ENCODE peak calls at places on chromosome 2, in six cellular contexts. W, J, V, B, T and X are unnamed samples.

GRCh38 chr2:100902833-100903405 is 83.0 kb downstream of the NPAS2 start:
- DNase-seq in J (no peak), W (peak; percentile 94), V (no peak), B (peak; percentile 54), T (no peak), X (peak; percentile 19)

GRCh38 chr2:61671561-61672315 is 133.6 kb upstream of the XPO1 start:
- DNase-seq in J (no peak), T (no peak), V (no peak), B (no peak), W (no peak), X (no peak)

GRCh38 chr2:106011993-106012392 is 182.1 kb downstream of the UXS1 start:
- DNase-seq in J (no peak), T (no peak), W (no peak), V (no peak), B (no peak), X (no peak)

GRCh38 chr2:48266698-48267097 is 263.3 kb upstream of the STON1 start:
- DNase-seq in J (no peak), B (no peak), T (no peak), W (no peak), V (no peak), X (no peak)

GRCh38 chr2:30465171-30465545 is 18.1 kb downstream of the LCLAT1 start:
- DNase-seq in B (no peak), W (no peak), J (no peak), T (no peak), V (no peak), X (no peak)

GRCh38 chr2:31534636-31535035 is 46.1 kb downstream of the SRD5A2 start:
- DNase-seq in W (no peak), B (no peak), V (no peak), J (no peak), T (no peak), X (no peak)

GRCh38 chr2:191815010-191815409 is 31.9 kb downstream of the CAVIN2 start:
- DNase-seq in J (no peak), V (no peak), B (no peak), W (no peak), T (no peak), X (no peak)

GRCh38 chr2:55902971-55903370 is 20.6 kb downstream of the EFEMP1 start:
- DNase-seq in B (no peak), V (no peak), T (no peak), W (no peak), J (no peak), X (no peak)

GRCh38 chr2:105417789-105418475 is 19.1 kb upstream of the FHL2 start:
- DNase-seq in V (no peak), B (no peak), W (no peak), J (no peak), T (no peak), X (no peak)

GRCh38 chr2:102185347-102185746 is 1.5 kb upstream of the IL1RL2 start:
- DNase-seq in J (no peak), B (no peak), V (no peak), T (no peak), W (peak; percentile 16), X (no peak)

DNA sequence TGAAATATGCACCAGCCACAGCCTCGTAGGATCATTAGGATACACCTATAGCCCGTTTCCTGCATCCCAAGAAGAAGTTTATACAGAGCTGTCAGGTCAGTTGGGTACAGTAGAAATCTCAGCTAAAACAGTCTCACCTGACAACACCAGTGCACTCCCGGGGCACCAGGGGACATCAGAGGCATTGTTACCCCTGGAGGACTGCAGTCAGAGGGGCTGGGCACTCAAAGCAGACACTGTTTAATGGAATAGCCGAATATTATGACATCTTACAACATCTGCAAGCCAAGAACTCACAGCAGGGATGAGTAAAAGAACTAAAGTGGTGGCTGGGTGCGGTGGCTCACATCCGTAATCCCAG is 93.0 kb upstream of the ID2 start:
- DNase-seq in T (no peak), V (no peak), W (no peak), B (no peak), J (no peak), X (no peak)
- TF ChIP-seq EP300 in T (no peak), V (no peak), W (no peak), B (no peak), J (no peak), X (no peak)

GRCh38 chr2:4745056-4745455 is 947.1 kb upstream of the SOX11 start:
- DNase-seq in J (no peak), V (no peak), W (no peak), T (no peak), B (no peak), X (no peak)
- H3K9me3 ChIP-seq in J (no peaks in the 10 kb centered on the region), V (peaks cover 2% of the 10 kb centered on the region), W (peaks cover 7% of the 10 kb centered on the region), T (no peaks in the 10 kb centered on the region), B (peaks cover 1% of the 10 kb centered on the region), X (no peaks in the 10 kb centered on the region)

GRCh38 chr2:237885931-237886701 is 26.7 kb downstream of the RAMP1 start:
- DNase-seq in B (peak; percentile 63), W (no peak), J (no peak), V (peak; percentile 72), T (no peak), X (no peak)
- TF ChIP-seq EP300 in B (no peak), W (no peak), J (peak; percentile 66), V (peak; percentile 58), T (no peak), X (no peak)

DNA sequence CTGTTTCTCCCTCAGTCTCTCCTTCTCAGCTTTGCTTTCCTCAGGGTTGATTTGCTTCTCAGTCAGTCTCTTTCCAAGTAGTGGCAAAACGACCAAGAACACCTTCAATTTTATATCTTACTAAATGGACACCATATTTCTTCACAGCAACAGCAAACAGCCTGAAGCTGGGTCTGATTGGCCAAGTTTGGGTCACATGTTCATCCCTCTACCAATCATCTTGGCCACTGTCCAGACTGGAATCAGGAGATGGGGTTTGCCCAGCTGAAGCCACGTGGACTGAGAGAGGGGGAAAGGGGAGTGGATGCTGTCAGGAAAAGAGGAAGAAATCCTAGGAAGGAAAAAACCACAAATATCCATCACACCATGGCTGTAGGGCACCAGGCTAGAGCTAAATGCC is 42.0 kb upstream of the ACMSD start:
- DNase-seq in W (no peak), V (no peak), B (no peak), T (no peak), J (no peak), X (no peak)
- H3K9me3 ChIP-seq in W (no peaks in the 10 kb centered on the region), V (no peaks in the 10 kb centered on the region), B (no peaks in the 10 kb centered on the region), T (no peaks in the 10 kb centered on the region), J (no peaks in the 10 kb centered on the region), X (no peaks in the 10 kb centered on the region)

GRCh38 chr2:165055081-165055879 is 100.0 kb upstream of the SLC38A11 start:
- DNase-seq in J (no peak), B (peak; percentile 49), T (no peak), W (peak; percentile 42), V (no peak), X (no peak)

GRCh38 chr2:165058471-165059265 is 103.3 kb upstream of the SLC38A11 start:
- DNase-seq in B (no peak), W (no peak), J (no peak), T (no peak), V (no peak), X (no peak)

GRCh38 chr2:165057308-165057707 is 102.0 kb upstream of the SLC38A11 start:
- DNase-seq in W (no peak), T (no peak), V (no peak), J (no peak), B (no peak), X (no peak)

GRCh38 chr2:165056585-165056984 is 101.3 kb upstream of the SLC38A11 start:
- DNase-seq in J (no peak), B (no peak), V (no peak), W (no peak), T (no peak), X (no peak)

GRCh38 chr2:165057931-165058330 is 102.6 kb upstream of the SLC38A11 start:
- DNase-seq in W (no peak), T (no peak), B (no peak), J (no peak), V (no peak), X (no peak)
- TF ChIP-seq EP300 in W (no peak), T (no peak), B (no peak), J (no peak), V (no peak), X (no peak)